ENCODE peak calls at places on chromosome 19, in six cellular contexts. J is endothelial cell, C is GOT3, P is mesendoderm, N is foreskin melanocyte, O is BE2C. T is an unnamed sample.

GRCh38 chr19:8361921-8362793 is 1.8 kb upstream of the ANGPTL4 start:
- DNase-seq in C (peak), P (no peak), N (peak), J (no peak), O (peak), T (peak)

GRCh38 chr19:7851623-7852500 is 21.8 kb downstream of the EVI5L start:
- DNase-seq in J (no peak), C (no peak), N (no peak), P (no peak), O (no peak), T (peak)

GRCh38 chr19:46861691-46862503 is 1.1 kb downstream of the ARHGAP35 start:
- DNase-seq in N (no peak), J (no peak), C (no peak), P (peak), O (no peak), T (no peak)

GRCh38 chr19:55289117-55289796 is 5.5 kb downstream of the BRSK1 start:
- DNase-seq in N (no peak), C (no peak), J (no peak), O (no peak), P (peak), T (peak)

GRCh38 chr19:57888107-57888493 is 737 bp downstream of the ZNF814 start:
- DNase-seq in N (no peak), O (no peak), C (no peak), J (no peak), P (no peak), T (no peak)

GRCh38 chr19:38247126-38247525 is 9.0 kb downstream of the PPP1R14A start:
- DNase-seq in C (no peak), J (no peak), N (no peak), O (no peak), P (no peak), T (no peak)

GRCh38 chr19:22617614-22618325 is 16.4 kb upstream of the ZNF492 start:
- DNase-seq in C (no peak), J (no peak), N (no peak), O (no peak), P (no peak), T (no peak)

GRCh38 chr19:50321831-50322230 is 7.3 kb downstream of the KCNC3 start:
- DNase-seq in J (no peak), C (no peak), N (no peak), O (no peak), P (no peak), T (no peak)

GRCh38 chr19:51460164-51460992 is 2.1 kb upstream of the SIGLEC8 start:
- DNase-seq in C (no peak), P (peak), J (no peak), O (peak), N (no peak), T (peak)

GRCh38 chr19:55649579-55650557 is 1.9 kb downstream of the CCDC106 start:
- DNase-seq in O (no peak), N (no peak), P (no peak), J (no peak), C (no peak), T (no peak)